ENCODE peak calls at places on chromosomes 4 and X, in seven cellular contexts. B, O, Q, Y, L, E and M are unnamed samples.

GRCh38 chr4:41436365-41437263 is 101.3 kb upstream of the LIMCH1 start:
- DNase-seq in B (no peak), O (no peak), Q (no peak), Y (no peak), L (no peak), E (no peak), M (no peak)

GRCh38 chr4:169530048-169530447 is 82.3 kb downstream of the NEK1 start:
- DNase-seq in B (no peak), O (no peak), Q (no peak), Y (no peak), L (no peak), E (no peak), M (no peak)

GRCh38 chrX:143781103-143781502 is 60.6 kb upstream of the SPANXN2 start:
- DNase-seq in B (no peak), O (no peak), Q (no peak), Y (no peak), L (no peak), E (no peak), M (no peak)

GRCh38 chrX:22184096-22184495 is 88.6 kb upstream of the CBLL2 start:
- DNase-seq in B (no peak), O (no peak), Q (no peak), Y (no peak), L (no peak), E (no peak), M (no peak)

GRCh38 chr4:23290656-23291055 is 597.9 kb downstream of the GBA3 start:
- DNase-seq in B (no peak), O (no peak), Q (no peak), Y (no peak), L (no peak), E (no peak), M (no peak)

GRCh38 chr4:54971474-54971950 is 153.9 kb downstream of the KDR start:
- DNase-seq in B (no peak), O (no peak), Q (peak), Y (peak), L (peak), E (no peak), M (no peak)

GRCh38 chr4:3075652-3075981 is 1.1 kb downstream of the HTT start:
- DNase-seq in B (no peak), O (no peak), Q (no peak), Y (peak), L (no peak), E (no peak), M (no peak)

GRCh38 chr4:156838761-156839160 is 132.8 kb downstream of the PDGFC start:
- DNase-seq in B (no peak), O (no peak), Q (no peak), Y (no peak), L (no peak), E (no peak), M (no peak)

GRCh38 chr4:112073201-112073600 is 72.1 kb upstream of the FAM241A start:
- DNase-seq in B (no peak), O (no peak), Q (no peak), Y (no peak), L (no peak), E (no peak), M (no peak)

GRCh38 chr4:33649015-33649414 is 2595.3 kb downstream of the ARAP2 start:
- DNase-seq in B (no peak), O (no peak), Q (no peak), Y (no peak), L (no peak), E (no peak), M (no peak)

GRCh38 chr4:23213198-23213597 is 520.5 kb downstream of the GBA3 start:
- DNase-seq in B (no peak), O (no peak), Q (no peak), Y (no peak), L (no peak), E (no peak), M (no peak)

GRCh38 chrX:52574416-52575275 is 57.8 kb upstream of the XAGE1B start:
- DNase-seq in B (no peak), O (peak), Q (peak), Y (peak), L (no peak), E (no peak), M (no peak)

GRCh38 chr4:41693629-41694028 is 54.9 kb downstream of the PHOX2B start:
- DNase-seq in B (no peak), O (no peak), Q (peak), Y (no peak), L (no peak), E (no peak), M (no peak)

GRCh38 chrX:71621644-71622346 is 3.5 kb upstream of the CXCR3 start:
- DNase-seq in B (no peak), O (peak), Q (no peak), Y (no peak), L (no peak), E (no peak), M (no peak)

GRCh38 chrX:129984196-129984962 is 1.9 kb downstream of the BCORL1 start:
- DNase-seq in B (peak), O (peak), Q (no peak), Y (peak), L (peak), E (no peak), M (peak)

GRCh38 chr4:32488690-32489089 is 1768.5 kb downstream of the PCDH7 start:
- DNase-seq in B (no peak), O (no peak), Q (no peak), Y (no peak), L (no peak), E (no peak), M (no peak)

GRCh38 chr4:180150818-180151217 is 2092.4 kb upstream of the TENM3 start:
- DNase-seq in B (no peak), O (no peak), Q (no peak), Y (no peak), L (no peak), E (no peak), M (no peak)

GRCh38 chrX:95884196-95884595 is 800.4 kb upstream of the DIAPH2 start:
- DNase-seq in B (peak), O (no peak), Q (no peak), Y (no peak), L (peak), E (no peak), M (no peak)

GRCh38 chr4:1356181-1356998 is 9.4 kb downstream of the UVSSA start:
- DNase-seq in B (peak), O (peak), Q (peak), Y (peak), L (peak), E (peak), M (no peak)

GRCh38 chr4:11529625-11530201 is 101.0 kb upstream of the HS3ST1 start:
- DNase-seq in B (no peak), O (no peak), Q (no peak), Y (no peak), L (no peak), E (peak), M (no peak)

GRCh38 chrX:107721966-107722707 is 53.5 kb downstream of the TSC22D3 start:
- DNase-seq in B (no peak), O (no peak), Q (no peak), Y (no peak), L (no peak), E (no peak), M (no peak)

GRCh38 chr4:76570141-76570989 is 135.3 kb downstream of the SHROOM3 start:
- DNase-seq in B (no peak), O (no peak), Q (peak), Y (no peak), L (no peak), E (no peak), M (no peak)

GRCh38 chrX:38166478-38167083 is 54.1 kb downstream of the SRPX start:
- DNase-seq in B (no peak), O (no peak), Q (peak), Y (peak), L (peak), E (no peak), M (no peak)

GRCh38 chrX:153669174-153669890 is 4.3 kb downstream of the PNCK start:
- DNase-seq in B (no peak), O (no peak), Q (no peak), Y (peak), L (no peak), E (no peak), M (no peak)

GRCh38 chr4:1772869-1773538 is 20.1 kb upstream of the FGFR3 start:
- DNase-seq in B (no peak), O (no peak), Q (no peak), Y (peak), L (no peak), E (no peak), M (no peak)

GRCh38 chrX:6449946-6450345 is 85.0 kb downstream of the VCX3A start:
- DNase-seq in B (no peak), O (no peak), Q (no peak), Y (no peak), L (no peak), E (no peak), M (no peak)

GRCh38 chrX:44244008-44244407 is 99.5 kb downstream of the EFHC2 start:
- DNase-seq in B (no peak), O (no peak), Q (no peak), Y (no peak), L (peak), E (no peak), M (no peak)

GRCh38 chrX:138128025-138128671 is 562.2 kb downstream of the ZIC3 start:
- DNase-seq in B (no peak), O (no peak), Q (peak), Y (peak), L (peak), E (no peak), M (no peak)

GRCh38 chr4:99945718-99946345 is 586 bp downstream of the DNAJB14 start:
- DNase-seq in B (no peak), O (no peak), Q (peak), Y (peak), L (no peak), E (peak), M (no peak)

GRCh38 chr4:22030321-22030720 is 81.7 kb upstream of the KCNIP4 start:
- DNase-seq in B (no peak), O (no peak), Q (no peak), Y (no peak), L (no peak), E (no peak), M (no peak)

GRCh38 chrX:18410038-18410437 is 15.4 kb upstream of the CDKL5 start:
- DNase-seq in B (no peak), O (no peak), Q (no peak), Y (no peak), L (no peak), E (no peak), M (no peak)

GRCh38 chr4:13036841-13037240 is 447.3 kb downstream of the RAB28 start:
- DNase-seq in B (no peak), O (no peak), Q (no peak), Y (no peak), L (no peak), E (no peak), M (no peak)

GRCh38 chrX:44036336-44036735 is 63.1 kb upstream of the NDP start:
- DNase-seq in B (no peak), O (no peak), Q (no peak), Y (no peak), L (no peak), E (no peak), M (no peak)

GRCh38 chr4:6258741-6259140 is 10.9 kb upstream of the WFS1 start:
- DNase-seq in B (no peak), O (no peak), Q (no peak), Y (peak), L (no peak), E (no peak), M (no peak)

GRCh38 chrX:153981771-153982533 is 9.4 kb downstream of the TMEM187 start:
- DNase-seq in B (peak), O (peak), Q (no peak), Y (no peak), L (peak), E (no peak), M (peak)

GRCh38 chrX:107775734-107776511 is at the start of gene TSC22D3:
- DNase-seq in B (peak), O (peak), Q (peak), Y (peak), L (peak), E (peak), M (peak)

GRCh38 chr4:53273726-53274125 is 92.1 kb downstream of the SCFD2 start:
- DNase-seq in B (no peak), O (no peak), Q (no peak), Y (no peak), L (no peak), E (no peak), M (no peak)

GRCh38 chr4:81346719-81347118 is 125.0 kb downstream of the RASGEF1B start:
- DNase-seq in B (no peak), O (no peak), Q (no peak), Y (no peak), L (no peak), E (no peak), M (no peak)

GRCh38 chr4:174357321-174357720 is 73.6 kb downstream of the CEP44 start:
- DNase-seq in B (no peak), O (no peak), Q (no peak), Y (no peak), L (no peak), E (no peak), M (no peak)

GRCh38 chr4:67558493-67558892 is at the start of gene STAP1:
- DNase-seq in B (no peak), O (peak), Q (no peak), Y (no peak), L (no peak), E (no peak), M (no peak)
- TF ChIP-seq POLR2A in B (no peak), O (peak), Q (no peak), Y (no peak), L (no peak), E (no peak), M (no peak)

DNA sequence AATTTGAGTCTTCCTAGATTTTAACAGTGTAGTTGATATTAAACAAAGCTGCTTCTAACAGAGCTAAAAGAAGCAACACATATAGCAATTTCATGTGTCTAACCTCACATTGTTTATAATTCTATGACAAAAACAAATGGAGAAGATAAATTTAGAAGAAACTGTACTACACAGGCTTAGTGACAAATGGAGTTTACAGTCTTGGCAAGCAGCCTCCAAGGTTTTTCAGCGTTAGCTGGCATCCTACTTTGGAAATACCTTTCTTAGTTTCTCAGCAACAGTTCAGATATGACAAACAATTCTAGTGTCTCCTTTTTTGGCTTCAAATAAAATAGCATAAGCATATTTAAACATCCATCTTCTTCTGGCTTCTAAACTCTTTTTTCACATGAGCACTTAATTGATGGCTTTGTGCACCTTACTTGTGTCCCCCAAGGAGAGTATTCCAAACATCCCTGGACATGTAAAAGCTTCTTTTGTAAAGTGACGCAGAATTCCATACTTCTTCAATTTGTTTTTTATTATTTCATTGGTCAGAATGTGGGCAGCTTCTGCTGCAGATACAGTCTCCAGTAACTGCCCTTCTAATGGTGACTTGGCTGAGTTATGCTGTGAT is 249.8 kb downstream of the ANTXR2 start:
- DNase-seq in B (no peak), O (peak), Q (no peak), Y (no peak), L (no peak), E (no peak), M (no peak)
- TF ChIP-seq EP300 in B (no peak), O (no peak), Q (no peak), Y (no peak), L (no peak), E (no peak), M (peak)

GRCh38 chr4:137015759-137016409 is 516.4 kb downstream of the PCDH18 start:
- DNase-seq in B (no peak), O (no peak), Q (no peak), Y (no peak), L (no peak), E (no peak), M (no peak)
- TF ChIP-seq POLR2A in B (no peak), O (no peak), Q (no peak), Y (no peak), L (no peak), E (no peak), M (no peak)

GRCh38 chrX:12741416-12741815 is 49.8 kb upstream of the PRPS2 start:
- DNase-seq in B (no peak), O (no peak), Q (no peak), Y (no peak), L (no peak), E (no peak), M (no peak)
- TF ChIP-seq EP300 in B (no peak), O (no peak), Q (no peak), Y (no peak), L (no peak), E (no peak), M (no peak)

GRCh38 chr4:152679414-152680281 is at the start of gene TMEM154:
- DNase-seq in B (peak), O (peak), Q (no peak), Y (no peak), L (peak), E (peak), M (peak)
- TF ChIP-seq POLR2A in B (no peak), O (peak), Q (no peak), Y (no peak), L (no peak), E (no peak), M (no peak)

GRCh38 chr4:154781983-154782293 is 866 bp downstream of the RBM46 start:
- DNase-seq in B (no peak), O (no peak), Q (no peak), Y (no peak), L (no peak), E (no peak), M (no peak)

GRCh38 chr4:154781126-154781982 is at the start of gene RBM46:
- DNase-seq in B (no peak), O (no peak), Q (no peak), Y (no peak), L (no peak), E (no peak), M (no peak)

GRCh38 chr4:154779362-154779947 is 1.6 kb upstream of the RBM46 start:
- DNase-seq in B (no peak), O (no peak), Q (peak), Y (no peak), L (no peak), E (no peak), M (no peak)
- TF ChIP-seq EP300 in B (no peak), O (no peak), Q (no peak), Y (no peak), L (no peak), E (no peak), M (no peak)

GRCh38 chr4:184815046-184815877 is 10.5 kb downstream of the ACSL1 start:
- DNase-seq in B (peak), O (peak), Q (peak), Y (peak), L (peak), E (peak), M (peak)
- TF ChIP-seq POLR2A in B (no peak), O (peak), Q (no peak), Y (no peak), L (no peak), E (no peak), M (no peak)